ENCODE peak calls at places on chromosome 6, in six cellular contexts. Y is K562, S is mucosa of descending colon, C is breast epithelium, I is transverse colon, B is heart right ventricle. M is an unnamed sample.
A peak's percentile ranks its signal among the peaks of the same experiment; 100 is the strongest.

GRCh38 chr6:163369122-163369521 is 45.4 kb upstream of the QKI start:
- DNase-seq in Y (no peak), S (no peak), C (no peak), I (no peak), B (no peak), M (no peak)

GRCh38 chr6:3902786-3903648 is 53.8 kb downstream of the FAM50B start:
- DNase-seq in Y (no peak), S (no peak), C (no peak), I (no peak), B (no peak), M (no peak)

GRCh38 chr6:111757342-111757741 is 115.9 kb downstream of the FYN start:
- DNase-seq in Y (no peak), S (no peak), C (no peak), I (no peak), B (no peak), M (no peak)

GRCh38 chr6:96436398-96436797 is 85.2 kb upstream of the UFL1 start:
- DNase-seq in Y (no peak), S (no peak), C (no peak), I (no peak), B (no peak), M (no peak)

GRCh38 chr6:225121-225721 is 67.1 kb upstream of the DUSP22 start:
- DNase-seq in Y (no peak), S (no peak), C (peak; percentile 13), I (no peak), B (no peak), M (peak; percentile 57)

GRCh38 chr6:108168026-108168463 is 2.2 kb downstream of the NR2E1 start:
- DNase-seq in Y (no peak), S (no peak), C (no peak), I (no peak), B (no peak), M (no peak)

GRCh38 chr6:52662031-52662430 is 8.9 kb upstream of the TMEM14A start:
- DNase-seq in Y (no peak), S (no peak), C (no peak), I (no peak), B (no peak), M (no peak)

GRCh38 chr6:155380666-155381332 is 66.5 kb upstream of the TFB1M start:
- DNase-seq in Y (no peak), S (no peak), C (no peak), I (no peak), B (no peak), M (no peak)

GRCh38 chr6:135950709-135951108 is 99.2 kb downstream of the PDE7B start:
- DNase-seq in Y (no peak), S (no peak), C (no peak), I (no peak), B (no peak), M (no peak)

GRCh38 chr6:27757307-27757706 is 154.9 kb downstream of the OR2B2 start:
- DNase-seq in Y (peak; percentile 65), S (peak; percentile 68), C (peak; percentile 39), I (peak; percentile 70), B (peak; percentile 34), M (peak; percentile 59)

GRCh38 chr6:166782541-166782940 is 155.5 kb upstream of the RPS6KA2 start:
- DNase-seq in Y (no peak), S (no peak), C (no peak), I (no peak), B (no peak), M (no peak)

GRCh38 chr6:80434951-80435350 is 328.5 kb downstream of the BCKDHB start:
- DNase-seq in Y (no peak), S (no peak), C (no peak), I (no peak), B (no peak), M (no peak)

GRCh38 chr6:29926081-29926794 is 16.1 kb upstream of the HLA-A start:
- DNase-seq in Y (no peak), S (peak; percentile 75), C (no peak), I (peak; percentile 25), B (no peak), M (no peak)

GRCh38 chr6:4486543-4487319 is 289.5 kb upstream of the CDYL start:
- DNase-seq in Y (no peak), S (no peak), C (no peak), I (no peak), B (no peak), M (no peak)

GRCh38 chr6:126040826-126041225 is 54.5 kb downstream of the TRMT11 start:
- DNase-seq in Y (no peak), S (peak; percentile 60), C (peak; percentile 26), I (peak; percentile 58), B (no peak), M (no peak)

GRCh38 chr6:99746261-99746895 is 139.7 kb downstream of the PRDM13 start:
- DNase-seq in Y (peak; percentile 74), S (peak; percentile 78), C (peak; percentile 34), I (peak; percentile 59), B (no peak), M (no peak)

GRCh38 chr6:70507166-70507565 is 59.6 kb upstream of the SDHAF4 start:
- DNase-seq in Y (no peak), S (no peak), C (no peak), I (no peak), B (no peak), M (no peak)

GRCh38 chr6:90156861-90157260 is 139.8 kb downstream of the BACH2 start:
- DNase-seq in Y (no peak), S (no peak), C (no peak), I (no peak), B (no peak), M (no peak)

GRCh38 chr6:28264834-28265401 is 2.0 kb upstream of the ZSCAN26 start:
- DNase-seq in Y (peak; percentile 21), S (no peak), C (no peak), I (no peak), B (no peak), M (no peak)

GRCh38 chr6:105077592-105078463 is 102.0 kb downstream of the POPDC3 start:
- DNase-seq in Y (peak; percentile 59), S (peak; percentile 17), C (no peak), I (no peak), B (no peak), M (no peak)

GRCh38 chr6:162719528-162719927 is 8.0 kb downstream of the PRKN start:
- DNase-seq in Y (no peak), S (no peak), C (no peak), I (no peak), B (no peak), M (no peak)

GRCh38 chr6:95545226-95545625 is 32.1 kb upstream of the MANEA start:
- DNase-seq in Y (no peak), S (no peak), C (no peak), I (no peak), B (no peak), M (no peak)

GRCh38 chr6:16514249-16514648 is 247.0 kb downstream of the ATXN1 start:
- DNase-seq in Y (peak; percentile 26), S (no peak), C (no peak), I (no peak), B (no peak), M (no peak)

GRCh38 chr6:39791850-39792500 is at the start of gene DAAM2:
- DNase-seq in Y (no peak), S (peak; percentile 44), C (peak; percentile 32), I (peak; percentile 50), B (peak; percentile 77), M (peak; percentile 72)

GRCh38 chr6:39793528-39793927 is 1.4 kb downstream of the DAAM2 start:
- DNase-seq in Y (no peak), S (no peak), C (no peak), I (no peak), B (no peak), M (no peak)

GRCh38 chr6:39790772-39791171 is 1.4 kb upstream of the DAAM2 start:
- DNase-seq in Y (no peak), S (no peak), C (no peak), I (no peak), B (no peak), M (no peak)

GRCh38 chr6:39792501-39793450 is 600 bp downstream of the DAAM2 start:
- DNase-seq in Y (no peak), S (no peak), C (no peak), I (no peak), B (peak; percentile 31), M (no peak)

DNA sequence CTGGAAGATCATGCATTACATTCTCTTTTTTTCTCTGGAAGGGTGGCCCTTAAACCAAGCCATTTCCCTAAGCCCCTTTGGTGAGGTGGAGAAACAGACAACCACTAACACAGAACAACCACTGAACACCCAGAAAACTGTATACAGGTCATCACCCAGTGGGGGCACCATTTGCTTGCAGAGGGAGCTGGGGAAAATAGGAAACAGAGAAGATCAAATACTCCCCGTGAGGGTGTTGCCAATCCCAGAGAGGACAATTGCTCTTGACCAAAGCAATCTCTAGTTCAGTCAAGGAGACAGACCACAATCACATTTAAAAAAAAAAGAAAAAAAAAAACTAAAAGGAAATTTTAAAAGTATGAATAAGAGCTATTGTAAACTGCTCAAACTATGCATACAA is 865 bp upstream of the DAAM2 start:
- DNase-seq in Y (peak; percentile 13), S (no peak), C (no peak), I (no peak), B (no peak), M (no peak)
- H3K4me3 ChIP-seq in Y (no peak overlapping the region), S (no peak overlapping the region), C (no peak overlapping the region), I (peak overlapping the region; percentile 79), B (no peak overlapping the region), M (no peak overlapping the region)

GRCh38 chr6:40957616-40958492 is 81.2 kb downstream of the UNC5CL start:
- DNase-seq in Y (no peak), S (no peak), C (no peak), I (no peak), B (no peak), M (no peak)

GRCh38 chr6:40955181-40955550 is 83.9 kb downstream of the UNC5CL start:
- DNase-seq in Y (no peak), S (no peak), C (no peak), I (no peak), B (no peak), M (no peak)

GRCh38 chr6:40953486-40953885 is 85.5 kb downstream of the UNC5CL start:
- DNase-seq in Y (no peak), S (no peak), C (no peak), I (no peak), B (no peak), M (no peak)

GRCh38 chr6:40956871-40957270 is 82.2 kb downstream of the UNC5CL start:
- DNase-seq in Y (no peak), S (no peak), C (no peak), I (no peak), B (no peak), M (no peak)

GRCh38 chr6:40954446-40955180 is 84.4 kb downstream of the UNC5CL start:
- DNase-seq in Y (no peak), S (no peak), C (no peak), I (no peak), B (no peak), M (no peak)
- H3K4me1 ChIP-seq in Y (no peaks in the 10 kb centered on the region), S (no peaks in the 10 kb centered on the region), C (no peaks in the 10 kb centered on the region), I (no peaks in the 10 kb centered on the region), B (no peaks in the 10 kb centered on the region), M (no peaks in the 10 kb centered on the region)

DNA sequence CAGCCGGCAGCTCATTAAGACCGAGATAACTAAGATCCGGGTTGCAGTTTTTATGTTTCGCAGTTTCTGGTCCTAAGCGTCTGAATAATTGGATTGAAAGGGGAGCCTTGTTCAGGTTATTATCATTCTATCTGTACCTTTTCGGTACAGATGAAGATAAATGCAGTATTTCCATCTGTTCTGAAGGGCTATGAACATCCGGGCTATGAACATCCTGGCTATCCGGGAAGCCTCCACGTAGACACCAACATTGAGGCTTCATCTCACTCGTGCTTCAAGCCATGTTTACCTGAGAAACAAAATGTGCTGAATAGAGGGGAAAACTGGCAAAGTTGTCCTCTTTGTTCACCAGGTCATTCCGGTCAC is 399 bp upstream of the REPS1 start:
- DNase-seq in Y (no peak), S (no peak), C (no peak), I (no peak), B (no peak), M (no peak)
- TF ChIP-seq CTCF in Y (no peak), S (no peak), C (no peak), I (peak; percentile 29), B (peak; percentile 17), M (no peak)

GRCh38 chr6:35727935-35728662 is 8.7 kb upstream of the ARMC12 start:
- DNase-seq in Y (peak; percentile 97), S (peak; percentile 92), C (peak; percentile 95), I (peak; percentile 96), B (peak; percentile 95), M (peak; percentile 97)
- H3K4me3 ChIP-seq in Y (peak overlapping the region; percentile 46), S (no peak overlapping the region), C (peak overlapping the region; percentile 57), I (peak overlapping the region; percentile 49), B (peak overlapping the region; percentile 73), M (peak overlapping the region; percentile 50)

M was measured in lower lobe of right lung.